ENCODE peak calls at places on chromosome 9, in four cellular contexts. J, M, P and D are unnamed samples.

GRCh38 chr9:135905380-135906282 is 1.7 kb downstream of the CAMSAP1 start:
- DNase-seq in J (no peak), M (no peak), P (no peak), D (no peak)

GRCh38 chr9:95018099-95018927 is 291.8 kb downstream of the AOPEP start:
- DNase-seq in J (peak), M (no peak), P (peak), D (peak)

GRCh38 chr9:40928803-40929487 is 199.5 kb downstream of the FOXD4L6 start:
- DNase-seq in J (no peak), M (no peak), P (no peak), D (no peak)

GRCh38 chr9:126391713-126392661 is 65.4 kb downstream of the MVB12B start:
- DNase-seq in J (no peak), M (no peak), P (no peak), D (no peak)

GRCh38 chr9:8724284-8725018 is 924.9 kb upstream of the DMAC1 start:
- DNase-seq in J (no peak), M (no peak), P (no peak), D (no peak)

GRCh38 chr9:114592356-114592755 is 4.8 kb downstream of the ATP6V1G1 start:
- DNase-seq in J (peak), M (no peak), P (peak), D (peak)

GRCh38 chr9:113649054-113649453 is 185.5 kb downstream of the RGS3 start:
- DNase-seq in J (no peak), M (peak), P (no peak), D (no peak)

GRCh38 chr9:1018121-1018520 is 32.0 kb upstream of the DMRT2 start:
- DNase-seq in J (peak), M (no peak), P (no peak), D (no peak)

GRCh38 chr9:35793461-35793860 is 2.1 kb downstream of the NPR2 start:
- DNase-seq in J (no peak), M (no peak), P (no peak), D (no peak)

GRCh38 chr9:89404074-89404473 is 85.8 kb downstream of the SECISBP2 start:
- DNase-seq in J (no peak), M (no peak), P (no peak), D (no peak)

GRCh38 chr9:20921362-20921761 is 110.1 kb downstream of the HACD4 start:
- DNase-seq in J (no peak), M (no peak), P (no peak), D (no peak)

GRCh38 chr9:137168575-137168906 is 1.3 kb downstream of the LRRC26 start:
- DNase-seq in J (no peak), M (no peak), P (no peak), D (no peak)

GRCh38 chr9:93031629-93032431 is 26.7 kb upstream of the SUSD3 start:
- DNase-seq in J (no peak), M (no peak), P (no peak), D (peak)

GRCh38 chr9:114497220-114497619 is 8.1 kb downstream of the WHRN start:
- DNase-seq in J (no peak), M (no peak), P (no peak), D (no peak)

GRCh38 chr9:108033976-108034964 is 544.7 kb upstream of the KLF4 start:
- DNase-seq in J (no peak), M (no peak), P (no peak), D (peak)

GRCh38 chr9:21070171-21070571 is 7.6 kb downstream of the IFNB1 start:
- DNase-seq in J (peak), M (peak), P (peak), D (peak)

GRCh38 chr9:112115955-112116354 is 59.1 kb downstream of the SUSD1 start:
- DNase-seq in J (no peak), M (no peak), P (no peak), D (no peak)